ENCODE peak calls at places on chromosomes 6 and 20, in ten cellular contexts. Y is AG08396; P is H9; V is ELR; R is left cardiac atrium; M is NCI-H1105 treated with DMSO at 0.1 percent for 48 hours; Q is HFFc6; J is activated CD4-positive, CD25-positive, alpha-beta regulatory T cell treated with anti-CD3 and anti-CD28 coated beads, Interleukin-2, amount 50 U/mL, for 16 hours; C is HCT116; F is AML-193. N is an unnamed sample.

GRCh38 chr6:143864234-143864633 is at the start of gene ZC2HC1B:
- DNase-seq in Y (no peak), P (no peak), V (no peak), R (no peak), M (no peak), Q (no peak), J (no peak), C (no peak), F (no peak), N (no peak)

GRCh38 chr20:62732766-62733165 is 24.1 kb downstream of the NTSR1 start:
- DNase-seq in Y (no peak), P (no peak), V (no peak), R (no peak), M (no peak), Q (no peak), J (no peak), C (no peak), F (no peak), N (no peak)

GRCh38 chr20:62195736-62196135 is 12.9 kb downstream of the MTG2 start:
- DNase-seq in Y (no peak), P (no peak), V (no peak), R (peak), M (no peak), Q (no peak), J (no peak), C (no peak), F (no peak), N (no peak)

GRCh38 chr6:2354138-2354491 is 108.7 kb upstream of the GMDS start:
- DNase-seq in Y (no peak), P (no peak), V (no peak), R (no peak), M (no peak), Q (no peak), J (no peak), C (no peak), F (no peak), N (no peak)

GRCh38 chr6:161181136-161181535 is 92.7 kb downstream of the AGPAT4 start:
- DNase-seq in Y (no peak), P (no peak), V (no peak), R (no peak), M (no peak), Q (no peak), J (no peak), C (no peak), F (no peak), N (no peak)

GRCh38 chr6:134954272-134954990 is 4.5 kb upstream of the ALDH8A1 start:
- DNase-seq in Y (no peak), P (no peak), V (no peak), R (no peak), M (no peak), Q (no peak), J (no peak), C (no peak), F (no peak), N (no peak)

GRCh38 chr20:19568128-19568527 is 189.9 kb upstream of the RIN2 start:
- DNase-seq in Y (no peak), P (no peak), V (no peak), R (no peak), M (no peak), Q (no peak), J (no peak), C (no peak), F (no peak), N (no peak)

GRCh38 chr20:57680934-57681914 is 28.6 kb downstream of the PMEPA1 start:
- DNase-seq in Y (no peak), P (no peak), V (no peak), R (no peak), M (no peak), Q (no peak), J (no peak), C (no peak), F (no peak), N (peak)

GRCh38 chr20:43942661-43943285 is 28.1 kb downstream of the TOX2 start:
- DNase-seq in Y (peak), P (no peak), V (peak), R (no peak), M (peak), Q (peak), J (no peak), C (peak), F (peak), N (no peak)

GRCh38 chr6:43771858-43772570 is 2.0 kb downstream of the VEGFA start:
- DNase-seq in Y (peak), P (peak), V (peak), R (peak), M (no peak), Q (peak), J (peak), C (no peak), F (peak), N (no peak)

GRCh38 chr20:651713-652610 is 1.0 kb downstream of the SRXN1 start:
- DNase-seq in Y (no peak), P (no peak), V (peak), R (no peak), M (no peak), Q (no peak), J (no peak), C (no peak), F (no peak), N (no peak)

N was measured in CD4-positive, alpha-beta T cell.